ENCODE peak calls at places on chromosomes 13 and 19, in four cellular contexts. A is GOT3, Q is LHCN-M2, K is NCI-H1436. F is an unnamed sample.
A peak's percentile ranks its signal among the peaks of the same experiment; 100 is the strongest.

GRCh38 chr13:93286047-93286446 is 59.4 kb downstream of the GPC6 start:
- DNase-seq in A (no peak), Q (no peak), K (no peak), F (no peak)

GRCh38 chr13:98129059-98129741 is 13.7 kb upstream of the FARP1 start:
- DNase-seq in A (no peak), Q (peak; percentile 25), K (no peak), F (no peak)

GRCh38 chr19:10105241-10106099 is 692 bp upstream of the PPAN start:
- DNase-seq in A (no peak), Q (no peak), K (no peak), F (peak; percentile 26)

GRCh38 chr19:2613507-2614295 is 88.8 kb downstream of the GNG7 start:
- DNase-seq in A (no peak), Q (peak; percentile 29), K (no peak), F (peak; percentile 66)

GRCh38 chr13:113812140-113813036 is 51.5 kb downstream of the GAS6 start:
- DNase-seq in A (no peak), Q (no peak), K (no peak), F (no peak)

GRCh38 chr19:19403373-19403901 is 2.0 kb upstream of the GATAD2A start:
- DNase-seq in A (no peak), Q (peak; percentile 62), K (no peak), F (no peak)

GRCh38 chr19:32373614-32374295 is 28.3 kb downstream of the ZNF507 start:
- DNase-seq in A (peak; percentile 40), Q (peak; percentile 98), K (no peak), F (no peak)

GRCh38 chr13:99774644-99775043 is 196.9 kb downstream of the ZIC5 start:
- DNase-seq in A (no peak), Q (no peak), K (no peak), F (no peak)

GRCh38 chr13:110173247-110173818 is 133.6 kb downstream of the COL4A1 start:
- DNase-seq in A (no peak), Q (no peak), K (no peak), F (no peak)

GRCh38 chr13:49749852-49750251 is 42.6 kb downstream of the KPNA3 start:
- DNase-seq in A (no peak), Q (no peak), K (no peak), F (no peak)

F was measured in naive thymus-derived CD8-positive, alpha-beta T cell.